ENCODE peak calls at places on chromosomes 2 and 18, in five cellular contexts. T is CD8-positive, alpha-beta memory T cell; S is brain microvascular endothelial cell; B is fibroblast of lung; D is left ventricle myocardium inferior. M is an unnamed sample.

GRCh38 chr2:48423376-48423775 is 106.6 kb upstream of the STON1 start:
- DNase-seq in D (no peak), S (peak), B (peak), T (no peak), M (peak)

GRCh38 chr2:20584637-20585321 is 66.1 kb downstream of the HS1BP3 start:
- DNase-seq in T (no peak), B (peak), D (peak), S (peak), M (peak)

GRCh38 chr2:232447638-232448472 is 8.1 kb upstream of the ALPI start:
- DNase-seq in S (no peak), T (no peak), B (no peak), D (peak), M (no peak)

GRCh38 chr2:11177871-11178598 is 22.8 kb downstream of the SLC66A3 start:
- DNase-seq in B (peak), D (no peak), S (no peak), T (no peak), M (no peak)

GRCh38 chr2:184597996-184598312 is 375 bp upstream of the ZNF804A start:
- DNase-seq in D (no peak), T (no peak), S (peak), B (no peak), M (no peak)

GRCh38 chr18:60809937-60810336 is 437.4 kb upstream of the MC4R start:
- DNase-seq in D (no peak), B (no peak), T (no peak), S (no peak), M (no peak)

GRCh38 chr2:197515798-197516761 is at the start of gene MOB4:
- DNase-seq in S (peak), D (peak), T (peak), B (peak), M (peak)

GRCh38 chr2:15808221-15808574 is 132.2 kb upstream of the MYCN start:
- DNase-seq in D (no peak), S (peak), T (no peak), B (no peak), M (peak)

GRCh38 chr2:30362468-30363081 is 84.5 kb upstream of the LCLAT1 start:
- DNase-seq in T (no peak), S (peak), B (peak), D (no peak), M (peak)

GRCh38 chr2:164458801-164459200 is 162.5 kb downstream of the GRB14 start:
- DNase-seq in T (no peak), B (no peak), D (no peak), S (no peak), M (no peak)

GRCh38 chr2:118774458-118775133 is 72.9 kb downstream of the EN1 start:
- DNase-seq in T (no peak), B (peak), D (peak), S (peak), M (peak)

GRCh38 chr2:194550702-194551101 is 1106.3 kb upstream of the SLC39A10 start:
- DNase-seq in T (no peak), D (no peak), S (no peak), B (no peak), M (no peak)

GRCh38 chr18:49460958-49461601 is 635 bp upstream of the DYM start:
- DNase-seq in D (no peak), B (no peak), S (peak), T (no peak), M (no peak)

GRCh38 chr2:167857406-167857805 is 390.0 kb downstream of the STK39 start:
- DNase-seq in T (no peak), D (no peak), B (no peak), S (no peak), M (no peak)

GRCh38 chr2:167859676-167860075 is 387.7 kb downstream of the STK39 start:
- DNase-seq in S (no peak), B (no peak), D (no peak), T (no peak), M (no peak)

GRCh38 chr2:167855211-167855610 is 392.2 kb downstream of the STK39 start:
- DNase-seq in S (no peak), T (no peak), D (no peak), B (no peak), M (no peak)

GRCh38 chr2:167853717-167854116 is 393.7 kb downstream of the STK39 start:
- DNase-seq in S (no peak), B (no peak), T (no peak), D (no peak), M (no peak)

GRCh38 chr2:167856190-167856589 is 391.2 kb downstream of the STK39 start:
- DNase-seq in S (no peak), T (no peak), D (no peak), B (no peak), M (no peak)
- H3K4me3 ChIP-seq in S (no peak), T (no peak), D (no peak), B (no peak), M (no peak)

GRCh38 chr2:213020268-213020667 is 131.1 kb downstream of the IKZF2 start:
- DNase-seq in B (no peak), D (no peak), S (no peak), T (no peak), M (no peak)

GRCh38 chr2:213018340-213018901 is 133.0 kb downstream of the IKZF2 start:
- DNase-seq in S (no peak), D (no peak), B (no peak), T (no peak), M (no peak)

GRCh38 chr2:213019368-213019767 is 132.0 kb downstream of the IKZF2 start:
- DNase-seq in T (no peak), D (no peak), B (no peak), S (no peak), M (no peak)

GRCh38 chr2:213022987-213023386 is 128.4 kb downstream of the IKZF2 start:
- DNase-seq in T (no peak), S (no peak), D (no peak), B (no peak), M (no peak)

DNA sequence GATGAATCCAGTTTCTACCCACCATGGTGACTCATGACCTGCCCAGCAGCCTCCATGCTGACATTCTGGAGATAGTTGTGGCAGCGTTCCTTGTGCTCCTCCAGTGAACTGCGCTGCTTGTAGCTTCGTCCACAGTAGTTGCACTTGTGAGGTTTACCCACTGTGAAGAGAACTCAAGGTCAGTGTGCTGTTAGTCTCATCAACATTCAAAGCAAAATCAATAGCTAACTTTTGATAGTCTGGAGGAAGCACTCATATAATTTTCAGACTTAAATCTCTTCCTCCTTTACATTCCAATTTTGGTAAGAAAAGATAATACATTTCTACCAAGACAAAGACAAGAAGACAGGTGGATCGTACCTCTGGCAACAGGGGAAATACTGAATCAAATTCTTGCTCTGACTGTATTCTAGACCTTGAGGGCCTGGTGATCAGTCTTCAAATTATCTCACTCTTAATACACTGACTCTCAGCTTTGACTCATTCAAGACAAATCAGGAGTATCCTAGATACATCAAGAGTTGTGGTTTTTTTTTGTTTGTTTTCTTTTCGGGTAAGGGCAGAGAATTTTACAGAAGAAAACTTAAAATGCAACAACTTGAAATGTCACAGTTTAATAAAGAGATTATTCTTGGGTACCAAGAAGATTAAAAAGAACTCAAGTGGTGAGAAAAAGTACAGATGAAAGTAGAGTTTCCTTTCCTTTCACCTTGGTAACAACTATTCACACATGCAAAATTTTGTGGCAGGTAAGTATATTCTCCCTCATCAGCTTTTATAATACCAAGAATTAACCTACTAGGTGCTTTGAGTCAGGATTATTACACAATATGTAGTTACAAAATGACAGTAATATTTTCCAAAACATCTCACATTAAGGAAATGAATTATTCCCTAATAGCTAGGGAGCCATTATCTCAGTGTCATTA is 129.2 kb downstream of the IKZF2 start:
- DNase-seq in S (peak), D (no peak), B (peak), T (no peak), M (peak)
- H3K4me3 ChIP-seq in S (no peak), D (no peak), B (no peak), T (no peak), M (no peak)

GRCh38 chr2:127559454-127559853 is 24.0 kb downstream of the MYO7B start:
- DNase-seq in B (no peak), T (no peak), S (no peak), D (no peak), M (peak)

GRCh38 chr2:127558911-127559310 is 23.4 kb downstream of the MYO7B start:
- DNase-seq in S (no peak), B (no peak), T (no peak), D (no peak), M (no peak)

GRCh38 chr2:127561371-127561770 is 25.9 kb downstream of the MYO7B start:
- DNase-seq in S (no peak), T (no peak), B (no peak), D (no peak), M (no peak)

GRCh38 chr2:127560201-127560928 is 24.9 kb downstream of the MYO7B start:
- DNase-seq in S (no peak), T (no peak), B (no peak), D (no peak), M (peak)

GRCh38 chr2:127560929-127561275 is 25.4 kb downstream of the MYO7B start:
- DNase-seq in S (no peak), B (peak), T (no peak), D (no peak), M (no peak)
- H3K4me3 ChIP-seq in S (no peak), B (no peak), T (no peak), D (no peak), M (no peak)

GRCh38 chr18:3455090-3455640 is 5.2 kb downstream of the TGIF1 start:
- DNase-seq in B (no peak), D (no peak), T (no peak), S (no peak), M (no peak)
- H3K4me3 ChIP-seq in B (peak), D (peak), T (no peak), S (no peak), M (peak)

GRCh38 chr2:110858135-110858737 is 125.9 kb downstream of the ACOXL start:
- DNase-seq in S (no peak), B (no peak), D (no peak), T (peak), M (no peak)
- H3K4me3 ChIP-seq in S (no peak), B (no peak), D (no peak), T (peak), M (no peak)

GRCh38 chr2:75609937-75610508 is 36.6 kb upstream of the MRPL19 start:
- DNase-seq in S (no peak), D (no peak), B (no peak), T (no peak), M (no peak)

GRCh38 chr2:75609334-75609689 is 37.3 kb upstream of the MRPL19 start:
- DNase-seq in T (no peak), D (no peak), S (no peak), B (no peak), M (no peak)

GRCh38 chr2:75606851-75607798 is 39.5 kb upstream of the MRPL19 start:
- DNase-seq in T (no peak), B (no peak), D (no peak), S (peak), M (peak)

GRCh38 chr2:75607988-75608683 is 38.4 kb upstream of the MRPL19 start:
- DNase-seq in T (no peak), D (no peak), B (no peak), S (no peak), M (no peak)

GRCh38 chr2:75608684-75609333 is 37.8 kb upstream of the MRPL19 start:
- DNase-seq in D (peak), T (peak), S (peak), B (peak), M (peak)
- H3K4me3 ChIP-seq in D (peak), T (no peak), S (peak), B (no peak), M (no peak)

M was measured in MG63.